ENCODE peak calls at places on chromosomes 6 and 20, in four cellular contexts. One of them, this sample, is unnamed.

GRCh38 chr20:36307412-36308317 is 1.5 kb downstream of the DLGAP4 start:
- DNase-seq in lung: no peak
- DNase-seq in pancreas: no peak
- DNase-seq in ascending aorta: no peak
- DNase-seq in this sample: no peak

GRCh38 chr6:158853072-158853871 is 34.1 kb upstream of the EZR start:
- DNase-seq in pancreas: peak; percentile 78
- DNase-seq in lung: peak; percentile 94
- DNase-seq in ascending aorta: peak; percentile 27
- DNase-seq in this sample: peak; percentile 100

GRCh38 chr6:96015321-96015790 is 418 bp upstream of the FUT9 start:
- DNase-seq in pancreas: peak; percentile 73
- DNase-seq in lung: no peak
- DNase-seq in ascending aorta: no peak
- DNase-seq in this sample: peak; percentile 81

GRCh38 chr20:16785221-16785620 is 37.1 kb downstream of the OTOR start:
- DNase-seq in ascending aorta: no peak
- DNase-seq in pancreas: no peak
- DNase-seq in lung: no peak
- DNase-seq in this sample: no peak

GRCh38 chr6:80331522-80331921 is 225.1 kb downstream of the BCKDHB start:
- DNase-seq in pancreas: no peak
- DNase-seq in lung: no peak
- DNase-seq in ascending aorta: no peak
- DNase-seq in this sample: no peak

GRCh38 chr20:9485614-9486325 is 28.6 kb upstream of the LAMP5 start:
- DNase-seq in lung: no peak
- DNase-seq in pancreas: no peak
- DNase-seq in ascending aorta: no peak
- DNase-seq in this sample: no peak

GRCh38 chr6:12363651-12364381 is 73.7 kb downstream of the EDN1 start:
- DNase-seq in pancreas: peak; percentile 67
- DNase-seq in ascending aorta: no peak
- DNase-seq in lung: peak; percentile 34
- DNase-seq in this sample: no peak

GRCh38 chr20:22582386-22582959 is 1.9 kb downstream of the FOXA2 start:
- DNase-seq in ascending aorta: no peak
- DNase-seq in pancreas: peak; percentile 74
- DNase-seq in lung: no peak
- DNase-seq in this sample: no peak

GRCh38 chr6:43735642-43736199 is 34.3 kb upstream of the VEGFA start:
- DNase-seq in pancreas: no peak
- DNase-seq in ascending aorta: no peak
- DNase-seq in lung: no peak
- DNase-seq in this sample: no peak

GRCh38 chr6:137647762-137648412 is 153.7 kb upstream of the OLIG3 start:
- DNase-seq in ascending aorta: no peak
- DNase-seq in pancreas: no peak
- DNase-seq in lung: no peak
- DNase-seq in this sample: peak; percentile 53

GRCh38 chr6:3390698-3391097 is 66.2 kb downstream of the SLC22A23 start:
- DNase-seq in lung: peak; percentile 51
- DNase-seq in pancreas: no peak
- DNase-seq in ascending aorta: no peak
- DNase-seq in this sample: peak; percentile 82

GRCh38 chr20:48765359-48765758 is 62.4 kb downstream of the PREX1 start:
- DNase-seq in pancreas: no peak
- DNase-seq in lung: no peak
- DNase-seq in ascending aorta: no peak
- DNase-seq in this sample: no peak
- H3K27ac ChIP-seq in pancreas: no peak overlapping the region
- H3K27ac ChIP-seq in lung: no peak overlapping the region
- H3K27ac ChIP-seq in ascending aorta: no peak overlapping the region
- H3K27ac ChIP-seq in this sample: no peak overlapping the region

DNA sequence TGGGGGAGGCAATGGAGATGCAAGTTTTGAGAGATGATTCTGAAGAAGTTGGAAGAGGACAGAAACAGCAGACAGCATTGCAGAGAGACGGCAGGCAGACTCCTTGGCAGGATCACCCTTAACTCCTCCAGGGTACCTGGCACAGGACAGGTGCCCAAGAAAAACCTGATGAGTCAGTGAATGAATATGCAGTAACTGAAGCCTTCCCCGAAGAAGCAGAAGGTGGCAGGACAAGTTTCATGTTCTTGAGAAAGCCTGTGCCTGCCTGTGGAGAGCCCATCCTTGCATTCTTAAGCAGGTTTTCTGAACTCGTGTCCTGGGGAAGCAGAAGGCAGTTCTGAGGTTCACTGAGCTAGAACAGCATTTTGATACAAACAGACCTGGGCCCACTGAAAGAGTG is 79.6 kb upstream of the SASH1 start:
- DNase-seq in lung: peak; percentile 34
- DNase-seq in ascending aorta: no peak
- DNase-seq in pancreas: no peak
- DNase-seq in this sample: peak; percentile 65
- TF ChIP-seq CTCF in lung: no peak
- TF ChIP-seq CTCF in ascending aorta: no peak
- TF ChIP-seq CTCF in pancreas: no peak
- TF ChIP-seq CTCF in this sample: no peak

DNA sequence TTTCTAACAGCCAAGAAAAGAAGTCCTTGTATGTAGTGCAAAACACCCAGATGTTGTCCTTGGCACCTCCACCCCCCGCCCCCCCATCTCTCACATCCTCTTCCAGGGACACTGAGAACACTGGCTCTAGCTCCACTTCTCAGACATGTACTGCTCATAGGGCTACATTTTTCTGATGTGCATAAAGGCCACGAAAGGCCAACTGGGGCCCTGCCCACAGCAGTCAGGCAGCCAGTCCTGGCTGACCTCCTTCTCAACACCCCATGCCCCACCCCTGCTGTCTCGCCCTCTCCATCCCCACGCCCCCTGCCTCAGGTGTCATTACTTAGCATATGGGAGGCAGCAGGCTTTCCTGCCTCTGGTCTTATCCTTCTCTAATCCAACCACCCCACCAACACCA is 11.3 kb downstream of the GABRR1 start:
- DNase-seq in ascending aorta: no peak
- DNase-seq in lung: no peak
- DNase-seq in pancreas: no peak
- DNase-seq in this sample: no peak
- H3K27ac ChIP-seq in ascending aorta: peak overlapping the region; percentile 45
- H3K27ac ChIP-seq in lung: no peak overlapping the region
- H3K27ac ChIP-seq in pancreas: no peak overlapping the region
- H3K27ac ChIP-seq in this sample: no peak overlapping the region

DNA sequence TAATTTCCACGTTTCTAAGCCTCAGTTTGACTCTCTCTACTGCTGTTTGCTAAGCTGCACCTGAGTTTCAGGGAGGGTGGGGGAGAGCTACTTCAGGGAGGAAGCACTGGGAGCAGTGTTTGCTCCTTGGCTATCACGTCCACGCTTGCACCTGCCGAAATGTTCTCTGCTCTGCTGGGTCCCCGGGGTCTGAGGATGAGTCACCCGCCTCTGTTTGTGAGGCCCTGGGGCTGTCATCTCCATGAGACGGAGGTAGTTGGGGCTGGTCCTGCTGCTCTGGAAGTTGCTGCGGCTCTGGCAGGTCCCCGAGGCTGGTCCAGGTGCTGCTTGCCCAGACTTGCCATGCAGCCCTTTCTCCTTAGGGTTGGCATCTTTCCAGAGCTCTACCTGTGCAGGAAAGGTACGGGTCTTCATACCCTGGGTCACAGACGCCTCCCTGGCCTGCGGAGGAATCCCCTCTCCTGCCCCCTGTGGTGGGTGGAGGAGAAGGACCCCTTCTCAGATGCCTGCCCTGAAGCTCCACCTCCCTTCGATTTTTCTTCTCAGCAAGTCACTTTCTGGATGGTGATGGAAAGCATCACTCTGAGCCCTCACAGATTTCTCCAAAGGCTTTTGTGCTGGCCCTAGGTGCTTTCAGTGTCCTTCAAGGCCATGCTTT is 220.1 kb downstream of the QKI start:
- DNase-seq in ascending aorta: no peak
- DNase-seq in pancreas: no peak
- DNase-seq in lung: no peak
- DNase-seq in this sample: peak; percentile 9
- TF ChIP-seq CTCF in ascending aorta: no peak
- TF ChIP-seq CTCF in pancreas: no peak
- TF ChIP-seq CTCF in lung: no peak
- TF ChIP-seq CTCF in this sample: no peak

GRCh38 chr6:47360388-47360787 is 50.7 kb upstream of the TNFRSF21 start:
- DNase-seq in pancreas: no peak
- DNase-seq in ascending aorta: no peak
- DNase-seq in lung: no peak
- DNase-seq in this sample: no peak

GRCh38 chr6:47353822-47354221 is 44.1 kb upstream of the TNFRSF21 start:
- DNase-seq in ascending aorta: no peak
- DNase-seq in pancreas: no peak
- DNase-seq in lung: no peak
- DNase-seq in this sample: no peak

GRCh38 chr6:47355496-47355895 is 45.8 kb upstream of the TNFRSF21 start:
- DNase-seq in pancreas: no peak
- DNase-seq in lung: no peak
- DNase-seq in ascending aorta: no peak
- DNase-seq in this sample: no peak

GRCh38 chr6:47358440-47359225 is 48.9 kb upstream of the TNFRSF21 start:
- DNase-seq in pancreas: no peak
- DNase-seq in lung: no peak
- DNase-seq in ascending aorta: no peak
- DNase-seq in this sample: no peak

GRCh38 chr6:47357827-47358226 is 48.1 kb upstream of the TNFRSF21 start:
- DNase-seq in pancreas: no peak
- DNase-seq in ascending aorta: no peak
- DNase-seq in lung: no peak
- DNase-seq in this sample: no peak
- H3K27ac ChIP-seq in pancreas: no peak overlapping the region
- H3K27ac ChIP-seq in ascending aorta: no peak overlapping the region
- H3K27ac ChIP-seq in lung: no peak overlapping the region
- H3K27ac ChIP-seq in this sample: no peak overlapping the region

DNA sequence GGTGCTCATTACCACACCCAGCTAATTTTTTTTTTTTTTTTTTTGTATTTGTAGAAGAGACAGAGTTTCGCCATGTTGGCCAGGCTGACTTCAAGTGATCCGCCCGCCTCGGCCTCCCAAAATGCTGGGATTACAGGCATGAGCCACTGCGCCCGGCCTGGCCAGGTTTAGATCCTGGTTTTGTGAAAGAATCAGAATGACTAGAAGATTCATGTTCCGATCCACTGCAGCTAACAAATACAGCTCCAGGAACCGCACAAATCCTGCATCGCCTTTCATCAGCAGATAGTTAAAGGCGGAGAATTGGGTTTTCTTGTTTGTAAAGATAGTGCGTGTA is 151.2 kb upstream of the AKAP12 start:
- DNase-seq in pancreas: no peak
- DNase-seq in lung: no peak
- DNase-seq in ascending aorta: no peak
- DNase-seq in this sample: no peak
- TF ChIP-seq CTCF in pancreas: no peak
- TF ChIP-seq CTCF in lung: no peak
- TF ChIP-seq CTCF in ascending aorta: no peak
- TF ChIP-seq CTCF in this sample: no peak

GRCh38 chr6:161544801-161545490 is 271.1 kb upstream of the AGPAT4 start:
- DNase-seq in pancreas: no peak
- DNase-seq in lung: no peak
- DNase-seq in ascending aorta: no peak
- DNase-seq in this sample: no peak

GRCh38 chr6:161542581-161542980 is 268.7 kb upstream of the AGPAT4 start:
- DNase-seq in ascending aorta: no peak
- DNase-seq in pancreas: no peak
- DNase-seq in lung: no peak
- DNase-seq in this sample: no peak

GRCh38 chr6:161545741-161546140 is 271.9 kb upstream of the AGPAT4 start:
- DNase-seq in pancreas: no peak
- DNase-seq in lung: no peak
- DNase-seq in ascending aorta: no peak
- DNase-seq in this sample: no peak

GRCh38 chr6:161546632-161547031 is 272.8 kb upstream of the AGPAT4 start:
- DNase-seq in ascending aorta: no peak
- DNase-seq in pancreas: no peak
- DNase-seq in lung: no peak
- DNase-seq in this sample: no peak

GRCh38 chr6:161543910-161544309 is 270.0 kb upstream of the AGPAT4 start:
- DNase-seq in ascending aorta: no peak
- DNase-seq in lung: no peak
- DNase-seq in pancreas: no peak
- DNase-seq in this sample: no peak
- H3K27ac ChIP-seq in ascending aorta: no peak overlapping the region
- H3K27ac ChIP-seq in lung: no peak overlapping the region
- H3K27ac ChIP-seq in pancreas: no peak overlapping the region
- H3K27ac ChIP-seq in this sample: no peak overlapping the region

This sample was measured in PC-9.